ENCODE peak calls at places on chromosomes 12 and 14, in five cellular contexts. L is T-helper 17 cell; N is Right ventricle myocardium superior; R is stimulated activated CD4-positive, alpha-beta T cell treated with anti-CD3 and anti-CD28 coated beads, Interleukin-15, amount 100 ng/mL, for 1 hour; B is NAMALWA. G is an unnamed sample.

GRCh38 chr14:22820731-22821130 is 5.5 kb upstream of the SLC7A7 start:
- DNase-seq in N (no peak), R (no peak), L (no peak), B (no peak), G (no peak)

GRCh38 chr12:94563261-94563660 is 87.1 kb downstream of the TMCC3 start:
- DNase-seq in R (no peak), B (peak; percentile 41), L (no peak), N (no peak), G (no peak)

GRCh38 chr14:30291216-30291615 is 267.7 kb upstream of the G2E3 start:
- DNase-seq in R (no peak), L (no peak), N (no peak), B (no peak), G (no peak)

GRCh38 chr12:106436183-106436582 is 78.6 kb downstream of the POLR3B start:
- DNase-seq in B (no peak), N (no peak), L (no peak), R (no peak), G (no peak)

GRCh38 chr14:21072102-21072501 is 2.0 kb downstream of the ARHGEF40 start:
- DNase-seq in B (no peak), L (no peak), N (no peak), R (no peak), G (no peak)

GRCh38 chr14:67806228-67806627 is 10.2 kb downstream of the ZFYVE26 start:
- DNase-seq in L (no peak), B (no peak), R (no peak), N (no peak), G (no peak)

GRCh38 chr14:71591929-71592328 is 340.3 kb upstream of the RGS6 start:
- DNase-seq in L (no peak), R (no peak), N (no peak), B (no peak), G (no peak)

GRCh38 chr12:54935235-54935951 is 49.2 kb downstream of the TESPA1 start:
- DNase-seq in R (peak; percentile 16), L (no peak), B (no peak), N (no peak), G (peak; percentile 8)

GRCh38 chr14:101716077-101716950 is 45.2 kb upstream of the PPP2R5C start:
- DNase-seq in B (no peak), R (no peak), N (no peak), L (no peak), G (no peak)

GRCh38 chr12:54394281-54394719 is 9.8 kb upstream of the ZNF385A start:
- DNase-seq in B (peak; percentile 69), N (no peak), L (no peak), R (no peak), G (no peak)

GRCh38 chr14:72503696-72504368 is 390.1 kb downstream of the DPF3 start:
- DNase-seq in B (no peak), N (no peak), L (no peak), R (no peak), G (no peak)

G was measured in effector memory CD4-positive, alpha-beta T cell.